ENCODE peak calls at places on chromosomes 6 and 20, in four cellular contexts. H is CD4-positive, CD25-positive, alpha-beta regulatory T cell; Z is stimulated activated CD4-positive, alpha-beta T cell treated with anti-CD3 and anti-CD28 coated beads, Interleukin-1b, Interleukin-23, amount 100 ng/mL, for 1 hour; C is SK-N-DZ. E is an unnamed sample.

GRCh38 chr6:147207351-147207750 is 3.1 kb downstream of the STXBP5 start:
- DNase-seq in H (no peak), C (no peak), Z (no peak), E (no peak)

GRCh38 chr6:148140772-148141557 is 201.7 kb upstream of the SASH1 start:
- DNase-seq in H (no peak), C (no peak), Z (no peak), E (no peak)

GRCh38 chr20:33846291-33846916 is 35.3 kb downstream of the CHMP4B start:
- DNase-seq in Z (no peak), H (no peak), C (no peak), E (no peak)

GRCh38 chr20:37868998-37869861 is 33.7 kb upstream of the VSTM2L start:
- DNase-seq in Z (no peak), C (no peak), H (no peak), E (no peak)

GRCh38 chr6:17031961-17032360 is 69.9 kb upstream of the STMND1 start:
- DNase-seq in C (no peak), H (no peak), Z (no peak), E (no peak)

GRCh38 chr20:16518068-16518783 is 55.0 kb downstream of the KIF16B start:
- DNase-seq in H (no peak), C (peak; percentile 54), Z (no peak), E (no peak)

GRCh38 chr6:19771753-19772336 is 65.3 kb upstream of the ID4 start:
- DNase-seq in C (no peak), Z (no peak), H (no peak), E (no peak)

GRCh38 chr6:1607236-1607556 is 2.5 kb upstream of the FOXC1 start:
- DNase-seq in H (no peak), C (no peak), Z (no peak), E (no peak)

GRCh38 chr20:43444107-43444506 is 13.6 kb upstream of the SRSF6 start:
- DNase-seq in H (no peak), C (no peak), Z (no peak), E (no peak)

GRCh38 chr6:158808918-158809678 is 10.1 kb downstream of the EZR start:
- DNase-seq in C (no peak), Z (no peak), H (peak; percentile 43), E (no peak)

GRCh38 chr6:115969207-115969929 is 91.3 kb downstream of the FRK start:
- DNase-seq in H (no peak), Z (no peak), C (no peak), E (no peak)

GRCh38 chr6:38806833-38807232 is 91.7 kb downstream of the DNAH8 start:
- DNase-seq in H (no peak), Z (no peak), C (no peak), E (no peak)

GRCh38 chr20:9699181-9699580 is 139.7 kb downstream of the PAK5 start:
- DNase-seq in Z (no peak), H (no peak), C (no peak), E (no peak)

GRCh38 chr6:105692630-105693212 is 289.8 kb upstream of the PREP start:
- DNase-seq in Z (no peak), H (no peak), C (no peak), E (no peak)

GRCh38 chr6:97850458-97851218 is 567.6 kb upstream of the MMS22L start:
- DNase-seq in C (no peak), Z (no peak), H (no peak), E (no peak)

GRCh38 chr6:99613398-99613704 is 6.7 kb downstream of the PRDM13 start:
- DNase-seq in H (no peak), C (peak; percentile 62), Z (no peak), E (no peak)

GRCh38 chr20:36319356-36320260 is 13.5 kb downstream of the DLGAP4 start:
- DNase-seq in C (no peak), H (no peak), Z (no peak), E (no peak)

GRCh38 chr20:62554898-62555641 is 79.3 kb upstream of the GATA5 start:
- DNase-seq in H (no peak), C (no peak), Z (no peak), E (no peak)

GRCh38 chr6:34131326-34132081 is 14.4 kb downstream of the GRM4 start:
- DNase-seq in Z (no peak), H (no peak), C (no peak), E (no peak)

GRCh38 chr6:126905917-126906316 is 212.6 kb upstream of the RSPO3 start:
- DNase-seq in C (no peak), H (no peak), Z (no peak), E (no peak)

GRCh38 chr6:1509241-1509640 is 100.5 kb upstream of the FOXC1 start:
- DNase-seq in C (no peak), Z (no peak), H (no peak), E (no peak)

GRCh38 chr6:3573670-3574069 is 116.8 kb upstream of the SLC22A23 start:
- DNase-seq in C (no peak), H (no peak), Z (no peak), E (no peak)

GRCh38 chr6:12024715-12025434 is 12.8 kb downstream of the HIVEP1 start:
- DNase-seq in Z (no peak), H (no peak), C (no peak), E (no peak)

GRCh38 chr6:63923139-63923739 is 287.6 kb downstream of the PHF3 start:
- DNase-seq in Z (no peak), H (no peak), C (peak; percentile 35), E (peak; percentile 8)

GRCh38 chr6:158596861-158597260 is 37.0 kb downstream of the TMEM181 start:
- DNase-seq in H (no peak), C (no peak), Z (no peak), E (no peak)

GRCh38 chr6:169121013-169121412 is 132.6 kb downstream of the THBS2 start:
- DNase-seq in Z (no peak), C (no peak), H (no peak), E (no peak)

GRCh38 chr6:44045672-44046015 is 81.6 kb downstream of the MRPL14 start:
- DNase-seq in C (no peak), H (no peak), Z (no peak), E (no peak)

GRCh38 chr20:64071341-64072332 is 7.7 kb downstream of the RGS19 start:
- DNase-seq in C (no peak), H (no peak), Z (no peak), E (no peak)

GRCh38 chr20:18689557-18689956 is 101.7 kb downstream of the DTD1 start:
- DNase-seq in H (no peak), C (no peak), Z (no peak), E (no peak)